ENCODE peak calls at places on chromosome 19, in four cellular contexts. H, L, W and A are unnamed samples.

GRCh38 chr19:2551172-2551863 is 75.4 kb downstream of the GADD45B start:
- DNase-seq in W (no peak), H (no peak), L (no peak), A (no peak)

GRCh38 chr19:42662714-42663113 is 68.0 kb upstream of the CEACAM8 start:
- DNase-seq in H (no peak), L (no peak), W (no peak), A (no peak)

GRCh38 chr19:38194061-38194701 is 29.8 kb downstream of the DPF1 start:
- DNase-seq in W (no peak), L (no peak), H (no peak), A (no peak)

GRCh38 chr19:7533281-7533819 is 2.2 kb upstream of the PNPLA6 start:
- DNase-seq in W (no peak), H (no peak), L (peak; percentile 82), A (no peak)

GRCh38 chr19:38537071-38537847 is 80.5 kb downstream of the MAP4K1 start:
- DNase-seq in W (no peak), L (no peak), H (no peak), A (no peak)

GRCh38 chr19:16257509-16258002 is 59.8 kb downstream of the AP1M1 start:
- DNase-seq in W (no peak), L (no peak), H (no peak), A (no peak)

GRCh38 chr19:14053032-14053431 is 8.8 kb downstream of the PALM3 start:
- DNase-seq in W (no peak), L (no peak), H (no peak), A (no peak)

GRCh38 chr19:14089662-14090508 is 666 bp downstream of the SAMD1 start:
- DNase-seq in W (peak; percentile 88), L (peak; percentile 53), H (no peak), A (no peak)

GRCh38 chr19:49741210-49741844 is 21.8 kb downstream of the TSKS start:
- DNase-seq in H (no peak), L (no peak), W (no peak), A (no peak)

GRCh38 chr19:53994811-53995210 is 3.4 kb downstream of the CACNG6 start:
- DNase-seq in H (no peak), W (no peak), L (no peak), A (no peak)

GRCh38 chr19:53999694-54000093 is 8.3 kb downstream of the CACNG6 start:
- DNase-seq in W (no peak), L (no peak), H (no peak), A (no peak)

GRCh38 chr19:54002495-54003315 is 11.3 kb downstream of the CACNG6 start:
- DNase-seq in L (no peak), H (no peak), W (no peak), A (no peak)

GRCh38 chr19:54001496-54001895 is 10.1 kb downstream of the CACNG6 start:
- DNase-seq in H (no peak), L (no peak), W (no peak), A (no peak)

GRCh38 chr19:53998223-53998622 is 6.8 kb downstream of the CACNG6 start:
- DNase-seq in W (no peak), H (no peak), L (no peak), A (no peak)
- TF ChIP-seq POLR2A in W (no peak), H (no peak), L (no peak), A (no peak)

GRCh38 chr19:19026299-19026971 is 6.9 kb downstream of the SUGP2 start:
- DNase-seq in W (no peak), L (no peak), H (no peak), A (no peak)
- TF ChIP-seq POLR2A in W (no peak), L (no peak), H (no peak), A (no peak)

GRCh38 chr19:17292301-17293074 is 10.7 kb downstream of the ABHD8 start:
- DNase-seq in W (peak; percentile 88), L (peak; percentile 73), H (peak; percentile 92), A (peak; percentile 94)
- TF ChIP-seq POLR2A in W (peak; percentile 60), L (no peak), H (peak; percentile 59), A (peak; percentile 40)

GRCh38 chr19:36771275-36772231 is 1.1 kb downstream of the ZNF850 start:
- DNase-seq in H (no peak), L (peak; percentile 68), W (peak; percentile 93), A (peak; percentile 63)

GRCh38 chr19:36775768-36776167 is 3.2 kb upstream of the ZNF850 start:
- DNase-seq in W (no peak), H (no peak), L (peak; percentile 32), A (no peak)

GRCh38 chr19:36773223-36773579 is 594 bp upstream of the ZNF850 start:
- DNase-seq in W (no peak), L (no peak), H (no peak), A (no peak)

GRCh38 chr19:36772341-36773222 is at the start of gene ZNF850:
- DNase-seq in L (peak; percentile 92), H (peak; percentile 89), W (peak; percentile 96), A (peak; percentile 92)
- TF ChIP-seq POLR2A in L (no peak), H (peak; percentile 25), W (peak; percentile 74), A (peak; percentile 67)

GRCh38 chr19:33763661-33764343 is 32.9 kb upstream of the KCTD15 start:
- DNase-seq in L (no peak), H (no peak), W (no peak), A (no peak)
- TF ChIP-seq POLR2A in L (no peak), H (no peak), W (no peak), A (no peak)